ENCODE peak calls at places on chromosomes 5 and 9, in five cellular contexts. J is AG08396, N is T-helper 17 cell, R is Caco-2, T is anterior cingulate cortex. U is an unnamed sample.

GRCh38 chr5:16975950-16976624 is 40.0 kb upstream of the MYO10 start:
- DNase-seq in J (no peak), N (no peak), R (no peak), T (no peak), U (no peak)

GRCh38 chr5:35089688-35090314 is 42.1 kb upstream of the AGXT2 start:
- DNase-seq in J (peak), N (no peak), R (peak), T (peak), U (peak)

GRCh38 chr5:168114444-168115017 is 176.9 kb upstream of the WWC1 start:
- DNase-seq in J (peak), N (no peak), R (peak), T (no peak), U (peak)

GRCh38 chr9:37371565-37372464 is 50.7 kb upstream of the GRHPR start:
- DNase-seq in J (no peak), N (no peak), R (no peak), T (no peak), U (no peak)

GRCh38 chr9:17614246-17614645 is 35.4 kb downstream of the SH3GL2 start:
- DNase-seq in J (no peak), N (no peak), R (no peak), T (no peak), U (no peak)

GRCh38 chr5:172267943-172268342 is 15.6 kb downstream of the UBTD2 start:
- DNase-seq in J (no peak), N (no peak), R (no peak), T (no peak), U (no peak)

GRCh38 chr5:72402381-72402890 is 82.3 kb downstream of the PTCD2 start:
- DNase-seq in J (no peak), N (no peak), R (no peak), T (no peak), U (no peak)

GRCh38 chr9:24189986-24190385 is 355.7 kb downstream of the IZUMO3 start:
- DNase-seq in J (no peak), N (no peak), R (no peak), T (no peak), U (no peak)

GRCh38 chr9:99072040-99072394 is 32.9 kb upstream of the TGFBR1 start:
- DNase-seq in J (no peak), N (no peak), R (no peak), T (no peak), U (no peak)

GRCh38 chr5:38107096-38107495 is 151.3 kb upstream of the EGFLAM start:
- DNase-seq in J (no peak), N (no peak), R (no peak), T (no peak), U (no peak)

GRCh38 chr9:132077881-132078280 is 1.8 kb downstream of the MED27 start:
- DNase-seq in J (no peak), N (no peak), R (no peak), T (no peak), U (no peak)

GRCh38 chr9:134032456-134033222 is 7.4 kb downstream of the BRD3OS start:
- DNase-seq in J (no peak), N (no peak), R (no peak), T (no peak), U (no peak)

GRCh38 chr5:118405650-118406061 is 582.7 kb downstream of the DTWD2 start:
- DNase-seq in J (no peak), N (no peak), R (no peak), T (peak), U (no peak)

GRCh38 chr9:137650259-137650658 is 31.5 kb downstream of the EHMT1 start:
- DNase-seq in J (no peak), N (no peak), R (no peak), T (no peak), U (no peak)

GRCh38 chr9:112846528-112847488 is 43.9 kb downstream of the SLC46A2 start:
- DNase-seq in J (peak), N (no peak), R (no peak), T (peak), U (no peak)

GRCh38 chr5:66333192-66333591 is 189.1 kb downstream of the SREK1 start:
- DNase-seq in J (no peak), N (no peak), R (no peak), T (peak), U (no peak)

GRCh38 chr5:29794146-29794787 is 1399.2 kb upstream of the CDH6 start:
- DNase-seq in J (no peak), N (no peak), R (no peak), T (no peak), U (no peak)